ENCODE peak calls at places on chromosomes 2 and 18, in seven cellular contexts. W is psoas muscle; K is osteoblast; G is K562; T is ovary; J is A549; A is CD8-positive, alpha-beta T cell. M is an unnamed sample.
A peak's percentile ranks its signal among the peaks of the same experiment; 100 is the strongest.

GRCh38 chr2:232230557-232230956 is 148.0 kb upstream of the ALPP start:
- DNase-seq in W (no peak), K (no peak), G (peak; percentile 9), T (no peak), J (no peak), A (no peak), M (no peak)

GRCh38 chr2:68832161-68832869 is 38.9 kb downstream of the BMP10 start:
- DNase-seq in W (peak; percentile 66), K (no peak), G (peak; percentile 66), T (peak; percentile 49), J (no peak), A (peak; percentile 17), M (peak; percentile 53)

GRCh38 chr2:106106627-106107508 is 87.2 kb downstream of the UXS1 start:
- DNase-seq in W (no peak), K (no peak), G (no peak), T (no peak), J (no peak), A (no peak), M (no peak)

GRCh38 chr2:131034122-131035051 is 58.9 kb downstream of the FAM168B start:
- DNase-seq in W (peak; percentile 66), K (peak; percentile 96), G (no peak), T (peak; percentile 74), J (no peak), A (no peak), M (no peak)

GRCh38 chr2:24852431-24853020 is 59.3 kb downstream of the CENPO start:
- DNase-seq in W (no peak), K (peak; percentile 62), G (no peak), T (no peak), J (no peak), A (no peak), M (no peak)

GRCh38 chr2:97728091-97728596 is 14.8 kb downstream of the ZAP70 start:
- DNase-seq in W (no peak), K (peak; percentile 87), G (no peak), T (no peak), J (no peak), A (no peak), M (no peak)

GRCh38 chr2:6452702-6453481 is 412.8 kb downstream of the CMPK2 start:
- DNase-seq in W (no peak), K (no peak), G (no peak), T (no peak), J (no peak), A (no peak), M (no peak)

GRCh38 chr2:18473241-18473841 is 87.1 kb downstream of the RDH14 start:
- DNase-seq in W (peak; percentile 50), K (peak; percentile 77), G (peak; percentile 35), T (no peak), J (no peak), A (no peak), M (no peak)

GRCh38 chr2:23347516-23348481 is 37.2 kb upstream of the KLHL29 start:
- DNase-seq in W (no peak), K (no peak), G (no peak), T (no peak), J (no peak), A (no peak), M (no peak)

GRCh38 chr18:60826346-60826745 is 453.8 kb upstream of the MC4R start:
- DNase-seq in W (no peak), K (no peak), G (no peak), T (no peak), J (no peak), A (no peak), M (no peak)
- TF ChIP-seq CTCF in W (no peak), K (no peak), G (no peak), T (no peak), J (no peak), A (no peak), M (no peak)

GRCh38 chr2:241701405-241702154 is at the start of gene ING5:
- DNase-seq in W (peak; percentile 99), K (peak; percentile 98), G (peak; percentile 88), T (peak; percentile 99), J (peak; percentile 84), A (peak; percentile 96), M (peak; percentile 98)

GRCh38 chr2:241703128-241703604 is 1.3 kb downstream of the ING5 start:
- DNase-seq in W (no peak), K (no peak), G (no peak), T (no peak), J (peak; percentile 26), A (no peak), M (no peak)

GRCh38 chr2:241702155-241702404 is 241 bp downstream of the ING5 start:
- DNase-seq in W (no peak), K (no peak), G (peak; percentile 88), T (no peak), J (peak; percentile 53), A (peak; percentile 86), M (no peak)

GRCh38 chr2:241702405-241703127 is 727 bp downstream of the ING5 start:
- DNase-seq in W (peak; percentile 93), K (peak; percentile 98), G (peak; percentile 83), T (peak; percentile 89), J (peak; percentile 80), A (peak; percentile 81), M (peak; percentile 86)

DNA sequence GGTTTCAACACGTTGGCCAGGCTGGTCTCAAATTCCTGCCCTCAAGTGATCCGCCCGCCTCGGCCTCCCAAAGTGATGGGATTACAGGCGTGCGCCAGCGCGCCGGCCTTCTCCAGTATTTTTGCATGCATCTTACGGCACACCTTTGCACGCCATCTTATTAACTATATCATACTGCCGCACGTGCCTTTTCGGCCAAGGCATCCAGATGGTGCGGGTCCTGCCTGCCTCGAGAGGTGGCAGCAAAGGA is 759 bp upstream of the ING5 start:
- DNase-seq in W (no peak), K (no peak), G (no peak), T (no peak), J (no peak), A (no peak), M (no peak)
- TF ChIP-seq CTCF in W (peak; percentile 43), K (peak; percentile 14), G (peak; percentile 50), T (peak; percentile 29), J (peak; percentile 34), A (peak; percentile 63), M (no peak)

DNA sequence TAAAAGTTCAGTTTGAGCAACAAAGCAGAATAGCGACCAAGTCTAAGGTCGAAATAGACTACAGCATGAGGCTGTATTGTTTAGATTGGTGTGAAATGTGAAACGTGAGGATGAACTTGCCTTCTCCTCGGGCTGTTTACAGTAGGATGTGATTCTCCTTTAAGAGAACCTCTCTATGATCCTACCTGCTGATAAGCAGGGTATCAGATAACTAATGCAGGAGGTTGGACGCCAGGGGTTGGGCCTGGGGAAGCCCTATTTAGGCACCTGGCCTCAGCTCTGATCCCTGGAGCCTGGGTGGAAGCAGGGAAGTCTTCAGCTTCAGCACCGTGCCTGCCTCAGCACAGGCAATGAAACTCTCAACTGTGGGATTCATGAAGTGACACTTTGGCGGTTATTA is 11.4 kb downstream of the CRYGD start:
- DNase-seq in W (no peak), K (no peak), G (no peak), T (no peak), J (no peak), A (no peak), M (no peak)
- TF ChIP-seq CTCF in W (no peak), K (no peak), G (no peak), T (no peak), J (no peak), A (no peak), M (no peak)

GRCh38 chr18:11872479-11873136 is 21.4 kb downstream of the CHMP1B start:
- DNase-seq in W (no peak), K (no peak), G (peak; percentile 72), T (no peak), J (peak; percentile 41), A (no peak), M (no peak)
- TF ChIP-seq CTCF in W (peak; percentile 60), K (peak; percentile 59), G (peak; percentile 79), T (no peak), J (peak; percentile 49), A (peak; percentile 50), M (peak; percentile 11)

DNA sequence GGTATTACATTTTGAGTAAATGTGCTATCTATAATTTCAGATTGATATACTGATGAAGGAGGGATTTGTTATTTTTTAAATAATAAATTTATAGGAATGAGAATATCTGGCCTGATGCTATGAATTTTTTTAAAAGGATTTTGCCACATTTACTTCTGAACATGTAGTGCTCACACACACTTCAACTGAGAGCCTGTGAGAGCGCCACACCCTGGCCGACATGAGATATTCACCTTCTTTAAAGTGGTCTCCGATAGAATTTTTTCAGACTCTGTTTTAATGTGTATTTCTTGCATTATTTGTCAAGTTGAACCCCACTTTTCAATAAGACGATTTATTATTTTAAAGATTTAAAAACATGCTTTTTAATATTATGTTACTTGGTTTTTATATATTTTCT is 813.3 kb downstream of the DCC start:
- DNase-seq in W (no peak), K (no peak), G (peak; percentile 2), T (no peak), J (peak; percentile 1), A (no peak), M (no peak)
- TF ChIP-seq CTCF in W (no peak), K (no peak), G (no peak), T (no peak), J (peak; percentile 17), A (no peak), M (no peak)

DNA sequence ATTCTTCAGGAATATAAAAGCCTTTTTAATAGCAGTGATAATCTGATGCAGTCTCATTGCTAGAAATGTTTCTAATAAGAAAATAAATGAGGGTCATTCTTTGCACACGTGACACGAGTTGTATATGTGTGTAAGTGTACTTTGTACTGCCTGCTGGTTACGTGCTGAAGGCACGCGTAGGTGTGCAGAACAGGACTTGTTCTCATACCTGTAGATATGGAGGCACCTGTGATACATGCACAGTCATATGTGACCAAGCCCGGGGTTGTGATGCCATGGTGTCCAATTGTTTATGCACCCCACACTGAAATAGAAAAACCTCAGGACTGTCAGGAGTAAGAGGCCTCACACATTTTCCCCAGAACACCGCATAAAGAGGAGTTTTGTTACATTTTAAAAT is 9.1 kb downstream of the TSHZ1 start:
- DNase-seq in W (no peak), K (no peak), G (no peak), T (no peak), J (no peak), A (no peak), M (no peak)
- TF ChIP-seq CTCF in W (no peak), K (no peak), G (no peak), T (no peak), J (no peak), A (no peak), M (no peak)

DNA sequence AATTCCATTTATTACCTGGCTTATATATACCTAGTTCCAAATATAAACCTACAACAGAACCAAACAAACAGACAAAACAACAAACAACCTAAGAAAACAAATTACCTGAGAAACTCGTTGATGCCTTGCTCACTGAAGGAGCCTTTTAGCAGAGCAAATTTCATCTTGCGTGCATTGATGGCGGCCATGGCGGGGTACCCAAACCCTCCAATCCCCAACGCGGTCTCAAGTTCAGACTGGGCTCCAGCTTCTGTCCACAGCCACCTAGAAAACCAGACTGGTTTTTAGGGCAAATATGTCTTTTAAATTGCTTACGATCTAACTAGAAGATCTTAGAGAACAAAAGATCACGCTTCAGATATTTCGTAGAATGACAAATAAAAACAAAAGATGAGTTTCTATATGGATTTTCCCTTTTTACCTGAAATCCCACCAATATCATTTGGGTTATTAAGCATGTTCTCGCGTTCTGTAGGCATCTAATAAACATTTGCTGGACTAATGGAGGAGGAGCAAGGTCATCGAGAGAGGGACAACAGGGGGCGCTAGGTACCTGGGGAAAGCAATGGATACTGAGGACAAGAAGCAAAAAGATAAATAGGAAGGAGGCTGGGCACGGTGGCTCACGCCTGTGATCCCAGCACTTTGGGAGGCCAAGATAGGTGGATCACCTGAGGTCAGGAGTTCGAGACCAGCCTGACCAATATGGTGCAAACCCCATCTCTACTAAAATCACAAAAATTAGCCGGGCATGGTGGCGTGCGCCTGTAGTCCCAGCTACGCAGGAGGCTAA is 25.2 kb downstream of the PDIA6 start:
- DNase-seq in W (no peak), K (peak; percentile 39), G (no peak), T (no peak), J (no peak), A (no peak), M (no peak)
- TF ChIP-seq CTCF in W (no peak), K (no peak), G (peak; percentile 36), T (no peak), J (peak; percentile 35), A (no peak), M (no peak)

M was measured in natural killer cell.